ENCODE peak calls at places on chromosomes 1 and 21, in nine cellular contexts. O, T, H, G, A, W, C, K and B are unnamed samples.
A peak's percentile ranks its signal among the peaks of the same experiment; 100 is the strongest.

GRCh38 chr1:89822999-89823628 is 2.3 kb downstream of the LRRC8D start:
- DNase-seq in O (no peak), T (no peak), H (no peak), G (peak; percentile 49), A (peak; percentile 63), W (no peak), C (no peak), K (no peak), B (no peak)

GRCh38 chr21:36164427-36164784 is 7.8 kb downstream of the DOP1B start:
- DNase-seq in O (no peak), T (no peak), H (no peak), G (peak; percentile 48), A (no peak), W (no peak), C (no peak), K (no peak), B (no peak)

GRCh38 chr1:64502924-64503323 is 33.0 kb downstream of the CACHD1 start:
- DNase-seq in O (no peak), T (no peak), H (no peak), G (no peak), A (no peak), W (no peak), C (no peak), K (no peak), B (no peak)

GRCh38 chr1:102891868-102892625 is 216.3 kb downstream of the COL11A1 start:
- DNase-seq in O (no peak), T (no peak), H (no peak), G (no peak), A (peak; percentile 87), W (no peak), C (no peak), K (no peak), B (no peak)

GRCh38 chr1:77670330-77670729 is 12.1 kb downstream of the ZZZ3 start:
- DNase-seq in O (no peak), T (no peak), H (no peak), G (no peak), A (no peak), W (no peak), C (no peak), K (no peak), B (no peak)

GRCh38 chr1:231100393-231100792 is 60.3 kb upstream of the FAM89A start:
- DNase-seq in O (no peak), T (no peak), H (no peak), G (no peak), A (no peak), W (no peak), C (no peak), K (no peak), B (no peak)

GRCh38 chr1:26574690-26575349 is 45.3 kb downstream of the RPS6KA1 start:
- DNase-seq in O (no peak), T (no peak), H (no peak), G (no peak), A (peak; percentile 33), W (no peak), C (no peak), K (no peak), B (no peak)

GRCh38 chr1:89657886-89658285 is 25.0 kb downstream of the LRRC8C start:
- DNase-seq in O (no peak), T (no peak), H (no peak), G (no peak), A (peak; percentile 51), W (no peak), C (no peak), K (no peak), B (no peak)

GRCh38 chr1:2213576-2214505 is 14.3 kb upstream of the SKI start:
- DNase-seq in O (no peak), T (no peak), H (no peak), G (no peak), A (peak; percentile 86), W (no peak), C (no peak), K (no peak), B (peak; percentile 75)

GRCh38 chr1:236429715-236430274 is 35.7 kb downstream of the EDARADD start:
- DNase-seq in O (no peak), T (no peak), H (no peak), G (no peak), A (no peak), W (no peak), C (no peak), K (no peak), B (no peak)

GRCh38 chr1:110634086-110634454 is 27.9 kb upstream of the KCNA2 start:
- DNase-seq in O (no peak), T (no peak), H (no peak), G (no peak), A (no peak), W (no peak), C (no peak), K (no peak), B (no peak)

GRCh38 chr1:15178571-15179484 is 25.3 kb downstream of the TMEM51 start:
- DNase-seq in O (no peak), T (no peak), H (no peak), G (no peak), A (peak; percentile 97), W (no peak), C (no peak), K (no peak), B (no peak)

GRCh38 chr1:154157520-154158306 is 2.8 kb upstream of the NUP210L start:
- DNase-seq in O (peak; percentile 18), T (no peak), H (no peak), G (peak; percentile 47), A (peak; percentile 31), W (peak; percentile 45), C (no peak), K (no peak), B (no peak)

GRCh38 chr21:17441370-17441769 is 71.5 kb upstream of the CXADR start:
- DNase-seq in O (no peak), T (no peak), H (no peak), G (peak; percentile 38), A (peak; percentile 42), W (no peak), C (peak; percentile 16), K (no peak), B (peak; percentile 67)

GRCh38 chr1:109914587-109915240 is 4.1 kb downstream of the CSF1 start:
- DNase-seq in O (no peak), T (no peak), H (no peak), G (no peak), A (peak; percentile 29), W (no peak), C (no peak), K (no peak), B (no peak)

GRCh38 chr1:24154215-24154614 is 11.3 kb upstream of the IL22RA1 start:
- DNase-seq in O (no peak), T (no peak), H (no peak), G (no peak), A (no peak), W (no peak), C (no peak), K (no peak), B (no peak)

GRCh38 chr1:81690881-81691453 is 109.8 kb upstream of the ADGRL2 start:
- DNase-seq in O (no peak), T (no peak), H (no peak), G (no peak), A (no peak), W (no peak), C (no peak), K (no peak), B (no peak)

GRCh38 chr1:220370041-220370700 is 97.9 kb upstream of the RAB3GAP2 start:
- DNase-seq in O (no peak), T (peak; percentile 54), H (no peak), G (no peak), A (peak; percentile 70), W (no peak), C (peak; percentile 15), K (peak; percentile 22), B (no peak)

GRCh38 chr1:157369808-157370521 is 182.3 kb downstream of the FCRL5 start:
- DNase-seq in O (peak; percentile 72), T (peak; percentile 49), H (peak; percentile 37), G (peak; percentile 40), A (peak; percentile 43), W (no peak), C (peak; percentile 62), K (peak; percentile 56), B (peak; percentile 39)

GRCh38 chr1:21307663-21308062 is 17.4 kb upstream of the ECE1 start:
- DNase-seq in O (no peak), T (no peak), H (no peak), G (no peak), A (no peak), W (no peak), C (no peak), K (peak; percentile 35), B (no peak)

GRCh38 chr1:94926915-94927404 is at the start of gene CNN3:
- DNase-seq in O (peak; percentile 84), T (peak; percentile 71), H (peak; percentile 84), G (peak; percentile 87), A (peak; percentile 92), W (peak; percentile 41), C (peak; percentile 97), K (peak; percentile 93), B (peak; percentile 93)

GRCh38 chr1:234062166-234062565 is 157.7 kb downstream of the SLC35F3 start:
- DNase-seq in O (no peak), T (no peak), H (no peak), G (no peak), A (no peak), W (no peak), C (no peak), K (no peak), B (no peak)

GRCh38 chr1:54016343-54017282 is 1.4 kb downstream of the LDLRAD1 start:
- DNase-seq in O (no peak), T (no peak), H (no peak), G (peak; percentile 81), A (peak; percentile 20), W (no peak), C (peak; percentile 46), K (no peak), B (peak; percentile 26)